ENCODE peak calls at places on chromosomes 6 and 20, in five cellular contexts. Q, N, R, M and W are unnamed samples.

GRCh38 chr20:36819662-36820061 is 46.1 kb upstream of the DSN1 start:
- DNase-seq in Q (no peak), N (no peak), R (no peak), M (no peak), W (no peak)

GRCh38 chr6:140653985-140654384 is 1279.5 kb upstream of the CITED2 start:
- DNase-seq in Q (no peak), N (no peak), R (no peak), M (no peak), W (no peak)

GRCh38 chr6:101830501-101831031 is 437.1 kb downstream of the GRIK2 start:
- DNase-seq in Q (no peak), N (no peak), R (no peak), M (no peak), W (no peak)

GRCh38 chr20:59125909-59126308 is 37.7 kb upstream of the ZNF831 start:
- DNase-seq in Q (no peak), N (no peak), R (no peak), M (no peak), W (no peak)

GRCh38 chr6:142935553-142936517 is 9.1 kb downstream of the HIVEP2 start:
- DNase-seq in Q (no peak), N (no peak), R (no peak), M (no peak), W (no peak)

GRCh38 chr20:52945862-52946522 is 26.2 kb upstream of the TSHZ2 start:
- DNase-seq in Q (no peak), N (no peak), R (no peak), M (no peak), W (no peak)

GRCh38 chr6:7901056-7901455 is 9.5 kb downstream of the TXNDC5 start:
- DNase-seq in Q (no peak), N (no peak), R (no peak), M (no peak), W (no peak)

GRCh38 chr20:31587545-31588389 is 17.3 kb upstream of the ID1 start:
- DNase-seq in Q (no peak), N (no peak), R (no peak), M (no peak), W (no peak)

GRCh38 chr6:137165375-137166246 is 7.8 kb downstream of the IL22RA2 start:
- DNase-seq in Q (peak), N (peak), R (peak), M (no peak), W (peak)

GRCh38 chr6:134178230-134179044 is 126.0 kb upstream of the SLC2A12 start:
- DNase-seq in Q (peak), N (peak), R (peak), M (peak), W (peak)

GRCh38 chr6:149896491-149896890 is 1.4 kb downstream of the RAET1E start:
- DNase-seq in Q (no peak), N (no peak), R (no peak), M (no peak), W (no peak)

GRCh38 chr6:167162591-167162990 is 4.8 kb upstream of the GPR31 start:
- DNase-seq in Q (no peak), N (peak), R (no peak), M (no peak), W (no peak)

GRCh38 chr20:50992733-50993457 is 30.0 kb downstream of the KCNG1 start:
- DNase-seq in Q (peak), N (peak), R (peak), M (peak), W (peak)

GRCh38 chr6:68628156-68628555 is 6.9 kb upstream of the ADGRB3 start:
- DNase-seq in Q (no peak), N (no peak), R (no peak), M (no peak), W (no peak)

GRCh38 chr20:59948828-59949720 is 8.9 kb downstream of the FAM217B start:
- DNase-seq in Q (peak), N (peak), R (no peak), M (no peak), W (peak)

GRCh38 chr6:45709834-45710233 is 305.8 kb downstream of the CLIC5 start:
- DNase-seq in Q (no peak), N (no peak), R (peak), M (no peak), W (no peak)

GRCh38 chr6:35568967-35569606 is 56.4 kb upstream of the TULP1 start:
- DNase-seq in Q (peak), N (peak), R (no peak), M (no peak), W (no peak)

GRCh38 chr20:17226410-17227198 is at the start of gene PCSK2:
- DNase-seq in Q (peak), N (no peak), R (no peak), M (peak), W (no peak)

GRCh38 chr6:133108377-133108776 is 132.8 kb upstream of the EYA4 start:
- DNase-seq in Q (no peak), N (no peak), R (no peak), M (no peak), W (no peak)

GRCh38 chr20:32241807-32242206 is 34.1 kb downstream of the POFUT1 start:
- DNase-seq in Q (no peak), N (no peak), R (no peak), M (no peak), W (no peak)

GRCh38 chr6:90715093-90715655 is 128.3 kb upstream of the MAP3K7 start:
- DNase-seq in Q (no peak), N (no peak), R (no peak), M (no peak), W (no peak)

GRCh38 chr20:60752741-60753420 is 499.2 kb upstream of the CDH4 start:
- DNase-seq in Q (no peak), N (no peak), R (no peak), M (no peak), W (no peak)

GRCh38 chr20:23349338-23350006 is 1.1 kb upstream of the NXT1 start:
- DNase-seq in Q (no peak), N (no peak), R (no peak), M (no peak), W (no peak)

GRCh38 chr6:157974967-157975366 is 6.7 kb upstream of the SYNJ2 start:
- DNase-seq in Q (no peak), N (peak), R (no peak), M (no peak), W (no peak)

GRCh38 chr20:58586565-58587093 is 64.5 kb upstream of the STX16 start:
- DNase-seq in Q (no peak), N (peak), R (no peak), M (no peak), W (no peak)

GRCh38 chr6:90285611-90286381 is 10.8 kb downstream of the BACH2 start:
- DNase-seq in Q (peak), N (peak), R (peak), M (no peak), W (peak)

GRCh38 chr6:3356056-3356823 is 97.5 kb downstream of the PSMG4 start:
- DNase-seq in Q (peak), N (peak), R (peak), M (peak), W (peak)

GRCh38 chr6:150302801-150303138 is 66.0 kb upstream of the IYD start:
- DNase-seq in Q (no peak), N (no peak), R (no peak), M (no peak), W (no peak)

GRCh38 chr6:2960935-2961334 is 10.4 kb downstream of the SERPINB6 start:
- DNase-seq in Q (no peak), N (no peak), R (no peak), M (no peak), W (no peak)

GRCh38 chr6:958531-958930 is 265.6 kb upstream of the EXOC2 start:
- DNase-seq in Q (no peak), N (no peak), R (no peak), M (no peak), W (no peak)

GRCh38 chr6:170212956-170213636 is 77.8 kb downstream of the DLL1 start:
- DNase-seq in Q (no peak), N (no peak), R (no peak), M (no peak), W (no peak)

GRCh38 chr6:168799067-168799466 is 358.1 kb downstream of the SMOC2 start:
- DNase-seq in Q (no peak), N (no peak), R (no peak), M (no peak), W (no peak)

GRCh38 chr6:149766156-149766768 is 16.7 kb downstream of the PCMT1 start:
- DNase-seq in Q (no peak), N (no peak), R (no peak), M (no peak), W (no peak)

GRCh38 chr6:118708055-118708454 is 56.7 kb upstream of the CEP85L start:
- DNase-seq in Q (peak), N (no peak), R (no peak), M (no peak), W (no peak)

GRCh38 chr20:62675156-62675871 is 33.0 kb downstream of the SLCO4A1 start:
- DNase-seq in Q (no peak), N (no peak), R (no peak), M (no peak), W (no peak)
- TF ChIP-seq ZNF274 in Q (no peak), N (no peak), R (no peak), M (no peak), W (no peak)

GRCh38 chr6:53924277-53924676 is 129.5 kb downstream of the LRRC1 start:
- DNase-seq in Q (no peak), N (no peak), R (no peak), M (no peak), W (no peak)

GRCh38 chr6:53924821-53925422 is 130.1 kb downstream of the LRRC1 start:
- DNase-seq in Q (no peak), N (no peak), R (no peak), M (no peak), W (no peak)

GRCh38 chr6:53925891-53926290 is 131.1 kb downstream of the LRRC1 start:
- DNase-seq in Q (no peak), N (no peak), R (no peak), M (no peak), W (no peak)

GRCh38 chr6:53928641-53929339 is 134.0 kb downstream of the LRRC1 start:
- DNase-seq in Q (no peak), N (peak), R (no peak), M (no peak), W (peak)

GRCh38 chr6:53926505-53926904 is 131.7 kb downstream of the LRRC1 start:
- DNase-seq in Q (no peak), N (no peak), R (no peak), M (no peak), W (peak)
- TF ChIP-seq JUND in Q (no peak), N (no peak), R (no peak), M (no peak), W (peak)

GRCh38 chr6:24827162-24827561 is 28.4 kb upstream of the ARMH2 start:
- DNase-seq in Q (no peak), N (no peak), R (no peak), M (no peak), W (no peak)
- TF ChIP-seq ZNF274 in Q (no peak), N (no peak), R (no peak), M (no peak), W (no peak)

GRCh38 chr20:56630086-56630493 is 984 bp downstream of the TFAP2C start:
- DNase-seq in Q (peak), N (no peak), R (no peak), M (peak), W (peak)
- TF ChIP-seq JUND in Q (no peak), N (no peak), R (no peak), M (peak), W (no peak)

DNA sequence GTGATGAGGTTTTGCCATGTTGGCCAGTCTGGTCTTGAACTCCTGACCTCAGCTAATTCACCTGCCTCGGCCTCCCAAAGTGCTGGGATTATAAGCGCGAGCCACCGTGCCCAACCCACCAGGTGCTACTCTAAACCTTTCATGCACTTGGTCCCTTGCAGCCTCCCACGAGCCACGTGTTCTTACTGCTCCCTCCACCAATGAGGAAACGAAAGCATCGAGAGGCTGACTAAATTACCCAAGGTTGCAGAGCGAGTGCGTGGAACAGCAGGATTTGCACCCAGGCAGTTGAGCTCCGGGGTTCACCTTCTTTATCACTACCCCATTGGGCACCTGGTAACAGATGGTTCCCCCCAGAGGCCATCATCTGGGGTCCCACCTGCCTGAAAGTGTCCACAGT is 208.3 kb downstream of the LY86 start:
- DNase-seq in Q (no peak), N (no peak), R (no peak), M (no peak), W (no peak)
- TF ChIP-seq ZNF274 in Q (no peak), N (no peak), R (no peak), M (no peak), W (no peak)

GRCh38 chr6:25302156-25302555 is 23.0 kb downstream of the CARMIL1 start:
- DNase-seq in Q (no peak), N (no peak), R (no peak), M (no peak), W (no peak)

GRCh38 chr6:25302677-25303128 is 23.5 kb downstream of the CARMIL1 start:
- DNase-seq in Q (no peak), N (no peak), R (no peak), M (no peak), W (no peak)

GRCh38 chr6:25306379-25306778 is 27.2 kb downstream of the CARMIL1 start:
- DNase-seq in Q (no peak), N (no peak), R (no peak), M (no peak), W (no peak)

GRCh38 chr6:25301358-25301757 is 22.2 kb downstream of the CARMIL1 start:
- DNase-seq in Q (no peak), N (no peak), R (no peak), M (no peak), W (no peak)

DNA sequence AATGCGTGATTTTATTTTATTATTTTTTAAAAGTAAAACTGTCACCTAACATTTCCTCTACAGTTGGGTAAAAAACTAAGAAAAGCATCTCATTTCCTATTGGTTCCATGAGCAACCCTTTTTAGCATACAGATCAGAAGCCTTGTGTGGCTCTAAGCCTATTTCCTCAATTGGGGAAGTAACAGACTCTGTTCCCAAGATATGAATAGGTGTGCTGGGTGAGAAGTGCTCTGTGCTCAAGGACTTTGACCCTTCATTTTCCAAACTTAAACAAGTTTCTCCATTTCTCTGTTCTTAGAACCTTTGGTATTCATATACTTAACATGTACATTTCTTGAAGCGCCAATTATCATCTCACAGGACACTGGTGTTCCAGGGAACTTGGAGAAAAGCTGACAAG is 24.1 kb downstream of the CARMIL1 start:
- DNase-seq in Q (no peak), N (no peak), R (no peak), M (no peak), W (no peak)
- TF ChIP-seq JUND in Q (no peak), N (no peak), R (no peak), M (no peak), W (no peak)

GRCh38 chr20:57312138-57312537 is 17.5 kb upstream of the SPO11 start:
- DNase-seq in Q (no peak), N (no peak), R (no peak), M (no peak), W (no peak)
- TF ChIP-seq ZNF274 in Q (no peak), N (no peak), R (no peak), M (no peak), W (no peak)